ENCODE peak calls at places on chromosomes 3 and 15, in six cellular contexts. U is K562, F is transverse colon, I is upper lobe of left lung, X is ovary, Y is suprapubic skin. M is an unnamed sample.

GRCh38 chr15:99734575-99734974 is 1.3 kb upstream of the LYSMD4 start:
- DNase-seq in F (no peak), X (no peak), Y (no peak), U (no peak), I (no peak), M (no peak)

GRCh38 chr15:101615986-101616848 is 36.0 kb downstream of the TM2D3 start:
- DNase-seq in F (peak; percentile 35), X (peak; percentile 84), I (peak; percentile 88), U (peak; percentile 91), Y (no peak), M (no peak)

GRCh38 chr3:14772533-14773138 is 46.1 kb upstream of the FGD5 start:
- DNase-seq in X (no peak), Y (peak; percentile 53), F (no peak), U (no peak), I (peak; percentile 75), M (no peak)

GRCh38 chr3:119543147-119543546 is 16.3 kb downstream of the CD80 start:
- DNase-seq in Y (no peak), U (no peak), X (no peak), I (no peak), F (no peak), M (no peak)

GRCh38 chr3:59381282-59381681 is 331.5 kb upstream of the CFAP20DC start:
- DNase-seq in X (no peak), F (no peak), I (no peak), Y (no peak), U (no peak), M (no peak)

GRCh38 chr3:22980346-22980745 is 222.8 kb upstream of the UBE2E2 start:
- DNase-seq in F (no peak), X (no peak), U (no peak), Y (no peak), I (no peak), M (no peak)

GRCh38 chr15:90864507-90864906 is 3.9 kb upstream of the FURIN start:
- DNase-seq in Y (no peak), I (no peak), U (no peak), X (no peak), F (no peak), M (no peak)

GRCh38 chr15:91224750-91225380 is 124.8 kb downstream of the SV2B start:
- DNase-seq in I (no peak), U (peak; percentile 48), X (no peak), Y (no peak), F (no peak), M (no peak)

GRCh38 chr3:183845608-183846288 is 20.4 kb upstream of the MAP6D1 start:
- DNase-seq in I (no peak), F (no peak), X (no peak), U (no peak), Y (no peak), M (no peak)

GRCh38 chr3:13723676-13724207 is 156.1 kb downstream of the WNT7A start:
- DNase-seq in F (no peak), U (no peak), I (no peak), Y (no peak), X (no peak), M (peak; percentile 74)

GRCh38 chr15:70111203-70112017 is 13.7 kb upstream of the TLE3 start:
- DNase-seq in X (peak; percentile 84), U (peak; percentile 83), F (peak; percentile 76), I (no peak), Y (no peak), M (no peak)

GRCh38 chr3:64685800-64686445 is 1.9 kb downstream of the ADAMTS9 start:
- DNase-seq in F (peak; percentile 89), Y (peak; percentile 89), X (peak; percentile 97), I (peak; percentile 94), U (peak; percentile 32), M (peak; percentile 96)

GRCh38 chr3:105885261-105885660 is 16.4 kb upstream of the CBLB start:
- DNase-seq in Y (no peak), F (no peak), I (no peak), U (no peak), X (no peak), M (no peak)

GRCh38 chr3:8341853-8342252 is 159.8 kb upstream of the LMCD1 start:
- DNase-seq in I (no peak), Y (no peak), X (no peak), F (no peak), U (no peak), M (no peak)

DNA sequence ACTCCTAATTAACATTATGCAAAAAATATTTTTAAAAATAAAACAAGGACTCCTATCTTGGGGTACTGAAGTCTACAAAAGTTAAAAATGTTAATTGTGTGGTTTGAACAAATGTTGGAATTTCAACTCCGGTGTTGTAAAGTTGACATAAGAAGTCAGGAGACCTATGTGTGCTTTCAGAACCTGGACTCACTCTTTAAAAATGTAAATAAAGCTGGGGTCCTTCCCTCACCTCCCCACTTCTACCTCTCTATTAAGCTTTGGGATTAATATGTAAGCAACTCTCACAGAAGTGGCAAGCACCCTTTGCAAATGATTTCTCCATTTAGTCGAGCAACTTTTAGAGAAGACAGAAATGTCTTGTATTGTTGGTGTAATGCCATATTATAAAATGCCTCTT is 11.9 kb downstream of the MEIS2 start:
- DNase-seq in F (no peak), U (no peak), X (no peak), Y (no peak), I (no peak), M (no peak)
- H3K36me3 ChIP-seq in F (no peaks in the 10 kb centered on the region), U (peaks cover 91% of the 10 kb centered on the region), X (no peaks in the 10 kb centered on the region), Y (peaks cover 8% of the 10 kb centered on the region), I (peaks cover 4% of the 10 kb centered on the region), M (peaks cover 3% of the 10 kb centered on the region)

GRCh38 chr3:278300-279064 is 81.9 kb downstream of the CHL1 start:
- DNase-seq in F (peak; percentile 8), Y (no peak), U (no peak), I (no peak), X (no peak), M (no peak)
- TF ChIP-seq EP300 in F (no peak), Y (no peak), U (no peak), I (no peak), X (no peak), M (no peak)

DNA sequence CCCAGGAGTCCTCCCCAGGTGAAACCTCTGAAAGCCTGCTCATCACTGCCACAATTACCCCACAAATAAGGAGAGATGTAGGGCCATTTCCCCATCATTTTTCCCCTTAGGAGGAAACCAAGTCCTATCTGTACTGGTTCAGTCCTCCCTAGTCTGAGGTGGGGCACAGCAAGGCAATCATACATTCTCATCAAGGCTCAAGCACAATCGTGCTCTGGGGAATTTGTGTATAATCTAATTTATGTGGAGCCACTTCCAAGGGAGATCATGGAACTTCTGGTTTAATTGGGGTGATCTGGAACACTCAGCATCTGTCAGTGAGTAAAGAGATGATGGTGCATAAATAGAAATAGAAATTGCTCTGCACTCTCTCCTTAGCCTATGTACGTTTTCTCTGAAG is 546.9 kb downstream of the IGSF11 start:
- DNase-seq in X (no peak), F (no peak), U (no peak), I (no peak), Y (no peak), M (no peak)
- H3K36me3 ChIP-seq in X (no peaks in the 10 kb centered on the region), F (no peaks in the 10 kb centered on the region), U (no peaks in the 10 kb centered on the region), I (no peaks in the 10 kb centered on the region), Y (no peaks in the 10 kb centered on the region), M (no peaks in the 10 kb centered on the region)

GRCh38 chr3:129439381-129439816 is 349 bp downstream of the MBD4 start:
- DNase-seq in U (peak; percentile 34), I (no peak), Y (peak; percentile 83), X (no peak), F (peak; percentile 64), M (no peak)
- TF ChIP-seq EP300 in U (no peak), I (no peak), Y (no peak), X (no peak), F (no peak), M (no peak)

DNA sequence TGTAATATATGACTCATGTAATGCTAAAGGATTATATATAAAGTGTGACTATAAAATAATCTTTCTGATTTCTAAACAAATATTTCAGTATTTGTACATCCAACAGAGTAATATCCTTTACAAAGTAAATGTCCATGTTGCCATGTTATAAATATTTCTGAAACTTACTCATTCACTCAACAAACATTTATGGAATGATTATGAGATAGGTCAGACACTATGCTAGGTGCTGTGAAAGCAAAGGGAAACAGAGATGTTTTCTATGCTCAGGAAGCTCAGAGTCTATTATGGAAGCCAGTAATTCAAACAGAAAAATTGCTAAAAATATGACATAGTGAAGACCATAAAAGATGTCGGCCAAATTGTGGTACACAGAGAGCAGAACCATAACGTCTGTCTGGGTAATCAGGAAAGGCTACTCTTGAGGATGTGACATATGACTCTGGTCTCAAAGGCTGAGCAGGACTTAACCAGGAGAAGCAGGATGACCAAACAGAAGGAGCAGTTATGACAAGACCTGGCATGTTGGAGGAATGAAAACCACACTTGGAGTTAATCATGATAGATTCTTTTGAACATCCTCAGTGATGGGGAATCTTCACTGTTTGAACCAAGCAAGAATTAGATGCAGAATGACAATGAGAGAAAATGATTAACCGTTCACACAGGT is 39.0 kb upstream of the MYO5C start:
- DNase-seq in I (no peak), U (no peak), X (no peak), F (no peak), Y (no peak), M (no peak)
- H3K36me3 ChIP-seq in I (peaks cover 16% of the 10 kb centered on the region), U (no peaks in the 10 kb centered on the region), X (no peaks in the 10 kb centered on the region), F (no peaks in the 10 kb centered on the region), Y (peaks cover 22% of the 10 kb centered on the region), M (peaks cover 6% of the 10 kb centered on the region)

GRCh38 chr3:125684199-125684598 is 88.9 kb upstream of the OSBPL11 start:
- DNase-seq in Y (no peak), U (no peak), I (peak; percentile 13), X (no peak), F (no peak), M (no peak)

GRCh38 chr3:125683067-125683844 is 88.0 kb upstream of the OSBPL11 start:
- DNase-seq in F (peak; percentile 47), I (peak; percentile 9), U (no peak), Y (no peak), X (no peak), M (no peak)

GRCh38 chr3:125681146-125681545 is 85.8 kb upstream of the OSBPL11 start:
- DNase-seq in X (no peak), Y (no peak), U (no peak), I (peak; percentile 64), F (no peak), M (no peak)

DNA sequence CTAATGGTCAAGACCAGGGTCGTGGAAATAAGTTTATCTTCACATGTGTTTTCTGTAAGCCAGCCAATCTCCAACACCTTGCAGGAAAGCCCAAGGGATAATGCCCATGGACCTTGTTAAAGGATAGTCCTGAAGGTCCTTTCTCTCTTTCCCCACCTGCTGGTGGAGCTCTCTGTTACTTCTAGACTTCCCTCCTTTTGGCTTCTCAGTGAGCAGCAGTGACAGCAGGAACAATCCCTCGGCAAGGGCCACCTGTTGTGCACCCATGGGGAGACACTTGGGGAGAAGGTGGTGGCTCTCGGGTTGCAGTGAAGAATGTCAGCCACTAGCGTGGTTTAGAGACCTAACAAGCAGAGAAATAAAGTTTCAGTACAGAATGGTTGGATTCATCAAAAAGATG is 84.0 kb upstream of the OSBPL11 start:
- DNase-seq in U (no peak), Y (no peak), F (no peak), X (no peak), I (no peak), M (no peak)
- TF ChIP-seq EP300 in U (no peak), Y (no peak), F (no peak), X (no peak), I (no peak), M (no peak)